ENCODE peak calls at places on chromosomes 3 and 15, in ten cellular contexts. G is heart left ventricle, D is lower lobe of right lung, M is neuronal stem cell, F is body of pancreas, W is pancreas, V is OCI-LY7, I is osteoblast, J is cardiac muscle cell, Y is left ventricle myocardium inferior. T is an unnamed sample.

GRCh38 chr15:82963356-82964341 is 11.1 kb upstream of the HOMER2 start:
- DNase-seq in W (no peak), D (no peak), I (peak; percentile 89), M (no peak), J (no peak), F (no peak), G (no peak), V (no peak), Y (no peak), T (peak; percentile 55)

GRCh38 chr15:56808160-56808559 is 74.9 kb upstream of the ZNF280D start:
- DNase-seq in V (no peak), Y (no peak), J (no peak), I (no peak), M (no peak), W (no peak), D (no peak), F (no peak), G (no peak), T (no peak)

GRCh38 chr15:96992817-96993216 is 662.3 kb downstream of the NR2F2 start:
- DNase-seq in D (no peak), M (no peak), F (no peak), Y (no peak), V (no peak), J (no peak), G (no peak), W (no peak), I (no peak), T (no peak)

GRCh38 chr3:63900459-63900858 is 11.7 kb downstream of the SCAANT1 start:
- DNase-seq in G (no peak), D (no peak), V (no peak), I (peak; percentile 37), Y (no peak), M (no peak), W (no peak), F (no peak), J (peak; percentile 45), T (no peak)

GRCh38 chr3:57109437-57110199 is 49.2 kb downstream of the SPATA12 start:
- DNase-seq in J (no peak), G (no peak), V (no peak), D (no peak), W (no peak), M (no peak), I (no peak), Y (no peak), F (no peak), T (no peak)

GRCh38 chr3:130705501-130705900 is 41.1 kb downstream of the PIK3R4 start:
- DNase-seq in I (no peak), V (no peak), G (no peak), J (no peak), W (no peak), Y (no peak), M (no peak), D (no peak), F (no peak), T (no peak)

GRCh38 chr3:133330043-133330442 is 69.8 kb upstream of the BFSP2 start:
- DNase-seq in G (no peak), J (peak; percentile 3), D (no peak), M (peak; percentile 18), W (no peak), I (no peak), F (no peak), Y (no peak), V (no peak), T (no peak)

GRCh38 chr3:137065381-137065780 is 107.6 kb downstream of the IL20RB start:
- DNase-seq in M (no peak), Y (no peak), V (no peak), J (no peak), D (no peak), G (no peak), F (no peak), W (no peak), I (no peak), T (no peak)

GRCh38 chr15:83919319-83919830 is 265.5 kb downstream of the ADAMTSL3 start:
- DNase-seq in D (no peak), V (no peak), M (no peak), F (no peak), G (no peak), J (no peak), I (no peak), W (no peak), Y (no peak), T (no peak)

GRCh38 chr15:65376767-65377104 is 1.1 kb downstream of the IGDCC3 start:
- DNase-seq in G (no peak), F (no peak), D (no peak), V (no peak), J (peak; percentile 22), Y (no peak), M (no peak), W (no peak), I (peak; percentile 83), T (no peak)

GRCh38 chr3:183044547-183045229 is 54.6 kb downstream of the MCCC1 start:
- DNase-seq in I (no peak), V (peak; percentile 93), Y (no peak), D (no peak), W (no peak), J (no peak), M (no peak), G (no peak), F (no peak), T (no peak)

GRCh38 chr3:141955163-141955562 is 78.7 kb downstream of the ATP1B3 start:
- DNase-seq in M (peak; percentile 52), G (no peak), D (no peak), I (no peak), V (no peak), Y (no peak), F (no peak), W (no peak), J (no peak), T (no peak)

GRCh38 chr15:96146711-96147110 is 183.8 kb upstream of the NR2F2 start:
- DNase-seq in I (no peak), W (no peak), Y (no peak), M (no peak), J (no peak), F (no peak), D (no peak), G (no peak), V (no peak), T (no peak)

DNA sequence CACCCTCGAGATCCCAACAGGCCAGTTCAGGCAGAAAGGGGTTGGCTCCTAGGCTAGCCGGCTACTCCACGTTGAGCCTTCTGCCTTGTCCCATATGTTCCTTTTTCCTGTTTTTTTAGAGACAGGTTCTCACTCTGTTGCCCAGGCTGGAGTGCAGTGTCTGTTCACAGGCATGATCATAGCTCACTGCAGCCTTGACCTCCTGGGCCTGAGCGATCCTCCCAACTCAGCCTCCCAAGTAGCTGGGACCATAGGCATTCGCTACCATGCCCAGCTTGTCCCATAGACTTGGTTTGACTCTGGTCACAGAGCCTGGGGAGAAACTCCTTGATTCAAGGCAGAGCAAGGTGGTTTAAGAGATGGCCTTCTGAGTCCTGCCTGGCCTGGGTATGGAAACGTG is 32.3 kb downstream of the ZNF710 start:
- DNase-seq in M (no peak), I (no peak), Y (no peak), W (peak; percentile 33), F (no peak), D (no peak), V (no peak), J (no peak), G (peak; percentile 26), T (no peak)
- H3K4me1 ChIP-seq in M (peaks cover 39% of the 10 kb centered on the region), I (peaks cover 45% of the 10 kb centered on the region), Y (peaks cover 78% of the 10 kb centered on the region), W (peaks cover 22% of the 10 kb centered on the region), F (peaks cover 88% of the 10 kb centered on the region), D (peaks cover 69% of the 10 kb centered on the region), V (peaks cover 45% of the 10 kb centered on the region), J (peaks cover 34% of the 10 kb centered on the region), G (peaks cover 19% of the 10 kb centered on the region), T (peaks cover 63% of the 10 kb centered on the region)

GRCh38 chr3:114760679-114761078 is 386.4 kb downstream of the ZBTB20 start:
- DNase-seq in V (no peak), G (no peak), W (no peak), Y (no peak), M (no peak), F (no peak), D (no peak), I (no peak), J (no peak), T (no peak)

GRCh38 chr3:114756506-114757279 is 390.4 kb downstream of the ZBTB20 start:
- DNase-seq in M (no peak), F (peak; percentile 59), Y (no peak), I (no peak), G (no peak), J (peak; percentile 55), V (no peak), D (no peak), W (no peak), T (no peak)

GRCh38 chr3:114764056-114764492 is 383.0 kb downstream of the ZBTB20 start:
- DNase-seq in F (no peak), I (no peak), M (no peak), J (peak; percentile 9), Y (no peak), G (no peak), D (no peak), W (no peak), V (no peak), T (no peak)

GRCh38 chr3:114762144-114762543 is 384.9 kb downstream of the ZBTB20 start:
- DNase-seq in V (no peak), M (no peak), I (no peak), G (no peak), W (no peak), Y (no peak), D (no peak), J (no peak), F (no peak), T (no peak)

GRCh38 chr3:114758828-114759709 is 388.0 kb downstream of the ZBTB20 start:
- DNase-seq in V (no peak), J (peak; percentile 83), G (no peak), Y (no peak), W (no peak), M (no peak), D (no peak), I (no peak), F (peak; percentile 20), T (no peak)
- H3K4me3 ChIP-seq in V (no peak overlapping the region), J (no peak overlapping the region), G (peak overlapping the region; percentile 34), Y (peak overlapping the region; percentile 51), W (peak overlapping the region; percentile 40), M (no peak overlapping the region), D (peak overlapping the region; percentile 41), I (peak overlapping the region; percentile 76), F (peak overlapping the region; percentile 11), T (peak overlapping the region; percentile 38)

DNA sequence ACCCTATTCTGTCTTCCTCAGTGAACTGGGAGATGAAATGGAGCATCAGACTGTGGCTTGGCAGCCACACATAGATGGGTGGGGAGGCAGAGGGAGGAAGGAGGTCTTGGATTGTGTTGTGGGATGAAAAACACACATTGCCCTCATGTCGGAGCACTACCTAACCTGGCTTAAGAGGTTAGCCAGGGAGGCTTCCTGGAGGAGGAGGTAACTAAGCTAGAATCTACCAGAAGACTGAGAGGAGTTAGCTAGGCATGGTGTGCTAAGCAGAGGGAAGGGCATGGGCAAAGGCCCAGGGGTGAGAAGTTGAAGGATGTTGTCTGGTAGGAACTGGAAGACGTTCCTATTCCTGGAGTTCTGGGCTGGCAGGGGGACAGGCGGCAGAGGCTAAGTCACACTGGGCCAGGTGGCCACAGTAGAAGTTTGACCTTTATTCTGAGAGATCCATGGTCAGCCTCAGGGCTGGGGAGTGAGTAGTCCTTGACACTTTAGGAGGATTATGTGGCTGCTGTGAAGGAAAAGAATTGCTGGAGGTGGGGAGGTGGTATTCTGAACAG is 7.7 kb upstream of the PRKCD start:
- DNase-seq in M (no peak), D (peak; percentile 10), I (peak; percentile 82), V (no peak), F (no peak), G (peak; percentile 2), Y (no peak), J (no peak), W (no peak), T (no peak)
- H3K4me1 ChIP-seq in M (no peaks in the 10 kb centered on the region), D (peaks cover 68% of the 10 kb centered on the region), I (peaks cover 25% of the 10 kb centered on the region), V (peaks cover 18% of the 10 kb centered on the region), F (peaks cover 95% of the 10 kb centered on the region), G (no peaks in the 10 kb centered on the region), Y (peaks cover 29% of the 10 kb centered on the region), J (no peaks in the 10 kb centered on the region), W (peaks cover 76% of the 10 kb centered on the region), T (peaks cover 23% of the 10 kb centered on the region)

GRCh38 chr3:184339016-184339415 is 1.6 kb downstream of the FAM131A start:
- DNase-seq in J (no peak), F (no peak), Y (no peak), G (no peak), V (no peak), M (no peak), I (no peak), D (no peak), W (no peak), T (no peak)
- H3K4me3 ChIP-seq in J (no peak overlapping the region), F (no peak overlapping the region), Y (peak overlapping the region; percentile 88), G (peak overlapping the region; percentile 95), V (no peak overlapping the region), M (peak overlapping the region; percentile 31), I (peak overlapping the region; percentile 59), D (peak overlapping the region; percentile 14), W (peak overlapping the region; percentile 19), T (peak overlapping the region; percentile 35)